ENCODE peak calls at places on chromosomes 11 and 22, in eight cellular contexts. I, P, V, H, F, J, R and D are unnamed samples.

GRCh38 chr11:128195057-128195751 is 392.2 kb downstream of the ETS1 start:
- DNase-seq in R (no peak), P (no peak), H (no peak), F (no peak), I (no peak), V (no peak), J (no peak), D (no peak)

GRCh38 chr11:134328433-134328832 is 3.4 kb upstream of the GLB1L2 start:
- DNase-seq in I (no peak), J (no peak), H (no peak), V (no peak), P (no peak), F (no peak), R (no peak), D (no peak)

GRCh38 chr11:128585498-128586238 is 1.7 kb downstream of the ETS1 start:
- DNase-seq in P (no peak), I (no peak), R (no peak), V (no peak), J (no peak), H (no peak), F (no peak), D (no peak)

GRCh38 chr11:60925685-60926267 is 1.5 kb downstream of the TMEM132A start:
- DNase-seq in P (no peak), R (peak; percentile 93), H (no peak), J (no peak), F (peak; percentile 34), V (no peak), I (no peak), D (no peak)

GRCh38 chr11:7575841-7576451 is 62.1 kb downstream of the PPFIBP2 start:
- DNase-seq in H (peak; percentile 75), V (peak; percentile 74), R (no peak), F (peak; percentile 18), I (no peak), P (no peak), J (no peak), D (peak; percentile 52)

GRCh38 chr11:26994579-26995210 is 783 bp downstream of the FIBIN start:
- DNase-seq in V (no peak), J (peak; percentile 75), H (peak; percentile 85), P (peak; percentile 13), R (no peak), F (no peak), I (no peak), D (no peak)

GRCh38 chr22:24559471-24559870 is 3.7 kb downstream of the SNRPD3 start:
- DNase-seq in I (no peak), P (no peak), J (peak; percentile 2), H (no peak), R (no peak), V (no peak), F (no peak), D (no peak)

GRCh38 chr11:69371731-69372588 is 78.0 kb downstream of the MYEOV start:
- DNase-seq in R (no peak), H (no peak), F (no peak), J (peak; percentile 65), P (no peak), I (no peak), V (peak; percentile 19), D (peak; percentile 27)

GRCh38 chr22:49294656-49295464 is 532.8 kb downstream of the BRD1 start:
- DNase-seq in F (no peak), P (no peak), I (no peak), V (peak; percentile 16), H (no peak), R (no peak), J (peak; percentile 32), D (no peak)

GRCh38 chr11:120254788-120255518 is 15.0 kb downstream of the POU2F3 start:
- DNase-seq in J (no peak), F (no peak), I (no peak), H (no peak), P (no peak), R (no peak), V (no peak), D (no peak)

GRCh38 chr11:130765369-130765768 is 150.9 kb downstream of the SNX19 start:
- DNase-seq in I (no peak), H (no peak), P (no peak), J (no peak), V (no peak), F (no peak), R (no peak), D (no peak)
- H3K4me1 ChIP-seq in I (no peaks in the 10 kb centered on the region), H (no peaks in the 10 kb centered on the region), P (no peaks in the 10 kb centered on the region), J (no peaks in the 10 kb centered on the region), V (peaks cover 11% of the 10 kb centered on the region), F (no peaks in the 10 kb centered on the region), R (peaks cover 18% of the 10 kb centered on the region), D (no peaks in the 10 kb centered on the region)

DNA sequence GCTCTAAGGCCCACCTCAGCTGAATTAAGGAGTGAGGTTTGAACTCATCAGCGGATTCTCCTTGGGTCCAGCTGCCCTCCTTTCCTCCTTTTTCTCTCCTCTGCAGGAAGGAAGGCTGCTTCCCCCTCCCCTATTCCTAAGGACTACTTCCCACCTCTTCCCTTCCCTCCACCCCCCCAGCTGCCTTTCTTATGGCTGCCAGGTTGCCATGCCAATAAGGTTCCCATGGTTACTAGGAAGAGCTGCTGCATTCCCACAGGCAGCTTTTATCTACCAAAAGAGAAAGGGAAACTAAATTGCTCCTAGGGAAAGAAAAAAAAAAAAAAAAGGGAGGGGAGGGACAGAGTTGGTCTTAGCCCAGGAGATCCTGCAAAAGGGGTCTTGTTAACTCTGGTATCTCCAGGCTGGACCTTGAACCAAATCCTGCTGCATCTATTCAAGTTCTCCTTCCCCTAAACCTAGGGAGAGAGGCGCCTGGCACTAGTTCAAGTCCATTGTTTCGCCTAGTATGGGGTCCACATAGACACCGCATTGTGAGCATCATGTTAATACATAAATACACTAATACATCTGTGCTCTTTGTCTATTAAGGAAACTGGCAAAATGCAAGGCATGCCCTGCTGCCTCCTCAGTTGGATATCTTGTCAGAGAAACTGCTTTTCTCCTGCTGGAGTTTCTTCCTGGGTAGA is 21.2 kb upstream of the FEZ1 start:
- DNase-seq in R (no peak), F (peak; percentile 61), I (peak; percentile 47), J (no peak), H (no peak), V (no peak), P (no peak), D (peak; percentile 38)
- H3K4me1 ChIP-seq in R (peaks cover 15% of the 10 kb centered on the region), F (peaks cover 8% of the 10 kb centered on the region), I (no peaks in the 10 kb centered on the region), J (no peaks in the 10 kb centered on the region), H (no peaks in the 10 kb centered on the region), V (peaks cover 19% of the 10 kb centered on the region), P (no peaks in the 10 kb centered on the region), D (peaks cover 7% of the 10 kb centered on the region)

DNA sequence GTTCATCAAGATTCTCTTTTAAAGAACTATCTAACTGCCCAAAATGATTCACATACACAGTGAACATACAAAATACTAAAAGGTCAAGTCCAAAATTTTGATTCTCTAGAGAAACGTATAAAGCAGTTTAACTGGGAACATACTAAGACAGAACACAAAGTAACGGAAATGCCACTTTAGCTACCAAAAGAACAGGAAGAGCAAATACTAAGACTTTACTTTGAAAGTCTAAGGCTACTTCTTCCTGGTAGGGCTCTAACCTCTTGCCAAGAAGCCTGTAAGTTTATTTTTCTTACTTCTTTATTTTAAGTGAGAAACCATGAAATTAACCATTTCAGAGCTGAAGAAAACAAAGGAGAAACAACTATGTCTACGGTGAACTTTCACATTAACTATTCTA is 6.2 kb downstream of the PICALM start:
- DNase-seq in F (no peak), P (no peak), R (no peak), V (no peak), I (no peak), J (no peak), H (no peak), D (no peak)
- H3K4me1 ChIP-seq in F (peaks cover 9% of the 10 kb centered on the region), P (peaks cover 28% of the 10 kb centered on the region), R (peaks cover 14% of the 10 kb centered on the region), V (peaks cover 87% of the 10 kb centered on the region), I (peaks cover 18% of the 10 kb centered on the region), J (no peaks in the 10 kb centered on the region), H (peaks cover 37% of the 10 kb centered on the region), D (peaks cover 46% of the 10 kb centered on the region)

GRCh38 chr11:33774356-33775063 is at the start of gene FBXO3:
- DNase-seq in H (peak; percentile 96), J (peak; percentile 94), R (peak; percentile 78), V (peak; percentile 90), F (peak; percentile 98), I (peak; percentile 98), P (peak; percentile 78), D (peak; percentile 89)

GRCh38 chr11:33773399-33774355 is 643 bp downstream of the FBXO3 start:
- DNase-seq in I (peak; percentile 83), F (peak; percentile 39), J (no peak), H (no peak), R (peak; percentile 37), P (no peak), V (no peak), D (peak; percentile 63)

GRCh38 chr11:33775832-33776231 is 1.5 kb upstream of the FBXO3 start:
- DNase-seq in R (no peak), J (no peak), F (no peak), P (no peak), H (no peak), I (no peak), V (no peak), D (no peak)

GRCh38 chr11:33777906-33778305 is 3.6 kb upstream of the FBXO3 start:
- DNase-seq in R (no peak), F (no peak), P (no peak), J (no peak), H (no peak), I (no peak), V (no peak), D (no peak)

GRCh38 chr11:33775064-33775807 is 916 bp upstream of the FBXO3 start:
- DNase-seq in V (no peak), F (no peak), P (no peak), I (no peak), R (no peak), J (no peak), H (no peak), D (no peak)
- H3K4me1 ChIP-seq in V (peaks cover 59% of the 10 kb centered on the region), F (peaks cover 31% of the 10 kb centered on the region), P (peaks cover 28% of the 10 kb centered on the region), I (peaks cover 23% of the 10 kb centered on the region), R (peaks cover 33% of the 10 kb centered on the region), J (no peaks in the 10 kb centered on the region), H (peaks cover 25% of the 10 kb centered on the region), D (peaks cover 13% of the 10 kb centered on the region)

GRCh38 chr11:67279589-67280340 is 9.3 kb upstream of the ANKRD13D start:
- DNase-seq in H (peak; percentile 74), R (no peak), V (no peak), P (no peak), I (no peak), J (peak; percentile 71), F (no peak), D (no peak)
- H3K4me1 ChIP-seq in H (peaks cover 8% of the 10 kb centered on the region), R (peaks cover 16% of the 10 kb centered on the region), V (peaks cover 88% of the 10 kb centered on the region), P (peaks cover 44% of the 10 kb centered on the region), I (peaks cover 73% of the 10 kb centered on the region), J (no peaks in the 10 kb centered on the region), F (peaks cover 6% of the 10 kb centered on the region), D (no peaks in the 10 kb centered on the region)

GRCh38 chr11:67349927-67350465 is 3.4 kb downstream of the POLD4 start:
- DNase-seq in P (no peak), V (no peak), I (no peak), R (no peak), J (no peak), H (no peak), F (no peak), D (no peak)

GRCh38 chr11:67351275-67352005 is 1.9 kb downstream of the POLD4 start:
- DNase-seq in F (peak; percentile 69), J (peak; percentile 87), I (peak; percentile 73), R (peak; percentile 77), H (peak; percentile 56), V (peak; percentile 75), P (no peak), D (peak; percentile 74)

GRCh38 chr11:67349036-67349435 is 4.3 kb downstream of the POLD4 start:
- DNase-seq in R (no peak), J (no peak), H (no peak), F (no peak), P (no peak), I (no peak), V (no peak), D (no peak)

GRCh38 chr11:67347964-67348749 is 5.2 kb downstream of the POLD4 start:
- DNase-seq in H (no peak), J (peak; percentile 25), F (peak; percentile 57), R (no peak), I (peak; percentile 60), V (no peak), P (no peak), D (peak; percentile 74)

GRCh38 chr11:67349457-67349856 is 3.9 kb downstream of the POLD4 start:
- DNase-seq in V (no peak), R (no peak), J (no peak), I (no peak), F (no peak), H (peak; percentile 32), P (no peak), D (no peak)
- H3K4me1 ChIP-seq in V (peaks cover 82% of the 10 kb centered on the region), R (peaks cover 43% of the 10 kb centered on the region), J (peaks cover 5% of the 10 kb centered on the region), I (peaks cover 41% of the 10 kb centered on the region), F (peaks cover 50% of the 10 kb centered on the region), H (peaks cover 11% of the 10 kb centered on the region), P (peaks cover 36% of the 10 kb centered on the region), D (peaks cover 47% of the 10 kb centered on the region)